ENCODE peak calls at places on chromosomes 3 and 15, in four cellular contexts. Y is stimulated activated CD8-positive, alpha-beta memory T cell treated with anti-CD3 and anti-CD28 coated beads, Interleukin-4, amount 100 ng/mL, for 4 hours; B is activated T-helper 9 cell treated with anti-CD3 and anti-CD28 coated beads, Interleukin-2, amount 50 U/mL, for 16 hours; A is H1. L is an unnamed sample.

GRCh38 chr3:17745301-17745700 is 2.9 kb upstream of the TBC1D5 start:
- DNase-seq in B (no peak), Y (no peak), A (no peak), L (no peak)

GRCh38 chr3:128895843-128896365 is 16.5 kb downstream of the ACAD9 start:
- DNase-seq in Y (no peak), A (no peak), B (no peak), L (no peak)

GRCh38 chr3:154886437-154886836 is 193.7 kb upstream of the MME start:
- DNase-seq in Y (no peak), A (no peak), B (no peak), L (peak; percentile 99)

GRCh38 chr3:140180603-140181002 is 245.6 kb downstream of the CLSTN2 start:
- DNase-seq in Y (no peak), B (no peak), A (no peak), L (peak; percentile 20)

GRCh38 chr3:161890147-161890625 is 393.6 kb downstream of the OTOL1 start:
- DNase-seq in Y (no peak), A (no peak), B (no peak), L (peak; percentile 91)

GRCh38 chr3:131903988-131904415 is 130.8 kb downstream of the CPNE4 start:
- DNase-seq in B (no peak), Y (no peak), A (no peak), L (peak; percentile 93)

GRCh38 chr3:34727700-34728099 is 911.6 kb upstream of the ARPP21 start:
- DNase-seq in A (no peak), B (no peak), Y (no peak), L (no peak)

GRCh38 chr3:35832140-35832571 is 192.8 kb downstream of the ARPP21 start:
- DNase-seq in B (no peak), Y (no peak), A (no peak), L (no peak)

GRCh38 chr15:63473999-63474809 is 30.2 kb upstream of the USP3 start:
- DNase-seq in A (no peak), Y (no peak), B (peak; percentile 42), L (peak; percentile 44)

GRCh38 chr3:155007729-155008128 is 72.4 kb upstream of the MME start:
- DNase-seq in Y (no peak), A (no peak), B (no peak), L (no peak)

GRCh38 chr3:139524841-139525538 is 14.6 kb downstream of the RBP1 start:
- DNase-seq in B (no peak), A (no peak), Y (no peak), L (no peak)

GRCh38 chr3:69914395-69914794 is 85.1 kb upstream of the SAMMSON start:
- DNase-seq in B (no peak), Y (no peak), A (no peak), L (no peak)

GRCh38 chr3:71421820-71422566 is 161.5 kb downstream of the FOXP1 start:
- DNase-seq in A (no peak), B (no peak), Y (no peak), L (no peak)

GRCh38 chr3:260911-261310 is 64.3 kb downstream of the CHL1 start:
- DNase-seq in B (no peak), A (no peak), Y (no peak), L (no peak)

GRCh38 chr3:3705090-3705775 is 94.0 kb upstream of the LRRN1 start:
- DNase-seq in A (no peak), B (no peak), Y (no peak), L (no peak)

GRCh38 chr3:66469220-66469640 is 31.6 kb downstream of the LRIG1 start:
- DNase-seq in Y (no peak), A (no peak), B (no peak), L (no peak)

GRCh38 chr3:10334461-10334860 is 13.5 kb upstream of the SEC13 start:
- DNase-seq in Y (no peak), B (no peak), A (no peak), L (peak; percentile 62)

GRCh38 chr3:176514297-176514696 is 683.0 kb downstream of the TBL1XR1 start:
- DNase-seq in A (peak; percentile 47), Y (no peak), B (no peak), L (peak; percentile 35)

GRCh38 chr3:178439504-178439903 is 96.7 kb upstream of the KCNMB2 start:
- DNase-seq in B (no peak), A (no peak), Y (no peak), L (peak; percentile 50)

GRCh38 chr3:169871129-169871886 is 1.6 kb upstream of the LRRC31 start:
- DNase-seq in A (no peak), B (no peak), Y (no peak), L (no peak)

GRCh38 chr3:170768334-170768801 is 101.6 kb downstream of the RPL22L1 start:
- DNase-seq in A (no peak), B (no peak), Y (no peak), L (peak; percentile 4)

L was measured in fibroblast of gingiva.